ENCODE peak calls at places on chromosomes 3 and 15, in seven cellular contexts. R is GM12892, N is transverse colon, S is IMR-90, O is ovary, L is breast epithelium, J is uterus. D is an unnamed sample.

GRCh38 chr3:152192050-152192449 is 76.7 kb upstream of the MBNL1 start:
- DNase-seq in R (no peak), J (no peak), N (no peak), O (no peak), S (no peak), L (no peak), D (peak)

GRCh38 chr15:58873267-58873666 is 60.2 kb downstream of the SLTM start:
- DNase-seq in R (no peak), L (no peak), N (no peak), J (no peak), O (no peak), S (peak), D (no peak)

GRCh38 chr3:196227629-196228493 is 11.5 kb downstream of the SLC51A start:
- DNase-seq in L (no peak), N (no peak), J (no peak), S (no peak), O (peak), R (no peak), D (no peak)

GRCh38 chr15:38651328-38652038 is 86.9 kb upstream of the RASGRP1 start:
- DNase-seq in N (peak), O (no peak), L (no peak), J (no peak), R (no peak), S (no peak), D (no peak)

GRCh38 chr15:42954291-42954690 is 33.7 kb upstream of the TTBK2 start:
- DNase-seq in R (no peak), O (no peak), N (no peak), L (no peak), J (no peak), S (no peak), D (no peak)

GRCh38 chr3:11155341-11156025 is 1.2 kb downstream of the HRH1 start:
- DNase-seq in N (peak), R (no peak), J (peak), O (peak), L (peak), S (peak), D (peak)

GRCh38 chr3:45554001-45554691 is 40.4 kb upstream of the LIMD1 start:
- DNase-seq in N (peak), L (no peak), R (no peak), S (peak), J (peak), O (peak), D (peak)

GRCh38 chr3:73602171-73602570 is 22.6 kb downstream of the PDZRN3 start:
- DNase-seq in R (no peak), J (no peak), N (no peak), O (no peak), S (peak), L (no peak), D (no peak)

DNA sequence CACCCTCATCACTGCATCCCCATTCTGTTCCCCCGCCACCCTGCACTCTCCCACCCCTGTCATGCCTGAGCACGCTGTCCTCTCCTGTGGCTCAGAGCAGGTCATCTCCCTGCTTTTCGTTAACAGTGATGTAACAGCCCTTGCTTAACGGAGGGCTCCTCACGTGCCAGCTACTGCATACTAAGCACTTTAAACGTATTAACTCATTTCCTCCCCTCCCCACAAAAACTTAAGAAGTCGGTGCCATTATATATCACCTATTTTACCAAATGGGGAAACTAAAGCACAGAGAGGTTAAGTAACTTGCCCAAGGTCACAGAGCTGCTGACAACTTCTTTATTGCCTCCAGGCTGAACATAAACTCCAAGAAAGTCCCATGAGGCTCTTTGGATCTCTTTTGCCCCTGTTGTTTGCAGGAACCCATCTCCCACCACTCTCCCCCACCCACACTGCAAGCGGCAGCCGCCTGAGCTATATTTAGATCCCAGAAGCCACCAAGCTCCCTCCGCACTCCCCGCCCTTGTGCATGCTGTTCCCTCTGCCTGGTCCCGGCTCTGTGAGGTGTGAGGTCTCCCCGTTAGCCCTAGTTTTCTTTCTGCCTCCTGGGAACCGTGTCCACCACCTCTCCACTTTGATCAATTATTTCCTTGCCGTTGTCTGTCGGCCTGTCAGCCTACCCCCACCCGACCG is 752 bp upstream of the CSK start:
- DNase-seq in L (no peak), N (no peak), J (no peak), S (peak), R (no peak), O (no peak), D (peak)
- TF ChIP-seq POLR2A in L (no peak), N (no peak), J (no peak), S (no peak), R (peak), O (no peak), D (no peak)

GRCh38 chr3:106819445-106819844 is 557.8 kb upstream of the CCDC54 start:
- DNase-seq in R (no peak), N (no peak), S (no peak), O (no peak), J (no peak), L (no peak), D (no peak)
- TF ChIP-seq POLR2A in R (no peak), N (no peak), S (no peak), O (no peak), J (no peak), L (no peak), D (no peak)

DNA sequence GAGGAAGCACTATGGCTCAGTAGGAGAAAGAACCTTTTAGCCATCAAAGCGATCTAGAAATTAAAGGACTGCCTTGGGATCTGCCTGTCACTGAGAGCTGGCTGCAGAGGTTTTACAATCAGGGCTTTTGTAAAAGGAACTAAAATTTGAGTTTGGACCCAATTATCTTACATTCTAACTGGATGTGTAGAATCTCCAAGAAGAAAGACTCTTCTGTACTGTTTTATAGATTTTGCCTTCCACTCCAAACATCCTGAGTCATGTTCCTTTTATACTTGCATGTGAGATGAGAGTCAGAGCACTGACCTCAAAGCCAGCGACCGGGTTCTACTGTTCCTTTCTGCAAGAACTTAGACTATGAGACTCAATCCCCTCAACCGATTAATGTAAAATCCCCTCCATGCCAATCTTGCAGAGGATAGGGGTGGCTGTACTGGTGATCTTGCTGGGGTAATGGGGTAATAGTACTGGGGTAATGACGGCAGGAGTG is 412.2 kb upstream of the TPRG1 start:
- DNase-seq in O (no peak), S (no peak), L (no peak), R (no peak), J (no peak), N (no peak), D (no peak)
- TF ChIP-seq POLR2A in O (no peak), S (no peak), L (no peak), R (no peak), J (no peak), N (no peak), D (no peak)

GRCh38 chr15:40331637-40332036 is 8.1 kb downstream of the INAFM2 start:
- DNase-seq in S (no peak), J (no peak), O (no peak), R (no peak), N (no peak), L (no peak), D (no peak)

GRCh38 chr15:40332138-40332781 is 8.5 kb downstream of the CCDC9B start:
- DNase-seq in S (no peak), O (no peak), N (peak), R (no peak), L (no peak), J (no peak), D (no peak)

GRCh38 chr15:40334541-40334940 is 6.2 kb downstream of the CCDC9B start:
- DNase-seq in N (no peak), J (no peak), R (no peak), O (no peak), L (no peak), S (no peak), D (no peak)

GRCh38 chr15:40334941-40335795 is 5.6 kb downstream of the CCDC9B start:
- DNase-seq in N (peak), L (no peak), S (no peak), R (no peak), J (no peak), O (no peak), D (no peak)

DNA sequence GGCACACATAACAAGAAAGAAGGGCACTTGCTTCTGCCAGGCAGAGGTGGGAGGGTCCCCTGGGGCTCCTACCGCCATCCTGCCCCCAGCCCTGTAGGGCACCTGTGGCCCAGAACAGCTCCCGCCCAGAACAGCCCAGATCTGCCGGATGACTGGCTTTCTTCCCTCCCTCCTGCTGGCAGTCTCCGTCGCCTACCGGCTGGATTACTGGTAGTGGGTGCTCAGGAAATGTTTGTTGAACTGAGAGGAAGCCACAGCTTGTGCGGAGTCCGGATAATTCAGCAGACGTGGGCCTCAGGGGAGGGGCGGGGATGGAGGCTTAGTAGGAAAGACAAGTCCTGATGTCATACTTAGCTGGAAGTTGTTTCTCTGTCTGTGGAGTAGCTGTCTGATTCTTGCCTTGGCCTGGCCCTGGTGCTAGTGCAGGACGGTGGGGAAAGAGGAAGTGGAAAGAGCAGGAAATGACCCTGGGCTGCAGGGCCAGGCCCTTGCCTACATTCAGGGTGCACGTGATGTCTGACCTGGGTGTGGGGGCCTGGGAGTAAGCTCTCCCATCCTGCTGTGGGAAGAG is 6.7 kb downstream of the CCDC9B start:
- DNase-seq in J (peak), O (no peak), R (no peak), L (peak), S (peak), N (peak), D (no peak)
- TF ChIP-seq POLR2A in J (no peak), O (no peak), R (no peak), L (no peak), S (no peak), N (peak), D (no peak)

DNA sequence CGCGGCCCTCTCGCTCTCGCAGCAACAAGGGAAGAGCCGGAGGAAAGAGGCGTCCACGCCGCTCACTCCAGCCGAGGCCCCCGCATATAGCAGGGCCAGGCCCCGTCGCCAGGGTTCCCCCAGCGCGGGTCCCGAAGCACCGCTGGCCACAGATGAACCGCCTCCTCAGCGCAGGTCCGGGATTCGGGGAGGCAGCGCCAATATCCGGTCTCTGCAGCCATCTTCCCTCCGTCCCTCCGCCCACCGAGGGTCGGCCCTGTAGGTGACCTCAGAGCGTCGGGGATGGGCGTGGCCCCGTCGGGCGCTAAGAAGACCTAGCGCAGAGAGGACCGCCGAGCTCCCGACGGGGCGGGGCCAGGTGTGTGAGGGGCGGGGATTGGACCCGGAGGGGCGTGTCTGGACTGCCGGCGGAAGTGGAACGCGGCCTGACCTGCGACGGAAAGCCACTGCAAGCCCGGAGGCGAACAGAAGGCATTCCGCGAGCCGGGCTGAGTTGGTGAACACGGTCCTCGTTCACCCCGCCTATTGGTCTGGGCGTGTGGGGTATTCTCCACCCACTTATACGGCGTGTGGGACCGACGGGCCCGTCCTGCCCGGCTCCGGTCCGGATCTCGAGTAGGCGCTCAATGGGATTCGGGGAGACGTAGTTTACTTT is 26.8 kb upstream of the MTHFS start:
- DNase-seq in J (peak), S (peak), R (peak), O (peak), L (peak), N (peak), D (peak)
- TF ChIP-seq POLR2A in J (peak), S (peak), R (peak), O (peak), L (peak), N (peak), D (peak)

DNA sequence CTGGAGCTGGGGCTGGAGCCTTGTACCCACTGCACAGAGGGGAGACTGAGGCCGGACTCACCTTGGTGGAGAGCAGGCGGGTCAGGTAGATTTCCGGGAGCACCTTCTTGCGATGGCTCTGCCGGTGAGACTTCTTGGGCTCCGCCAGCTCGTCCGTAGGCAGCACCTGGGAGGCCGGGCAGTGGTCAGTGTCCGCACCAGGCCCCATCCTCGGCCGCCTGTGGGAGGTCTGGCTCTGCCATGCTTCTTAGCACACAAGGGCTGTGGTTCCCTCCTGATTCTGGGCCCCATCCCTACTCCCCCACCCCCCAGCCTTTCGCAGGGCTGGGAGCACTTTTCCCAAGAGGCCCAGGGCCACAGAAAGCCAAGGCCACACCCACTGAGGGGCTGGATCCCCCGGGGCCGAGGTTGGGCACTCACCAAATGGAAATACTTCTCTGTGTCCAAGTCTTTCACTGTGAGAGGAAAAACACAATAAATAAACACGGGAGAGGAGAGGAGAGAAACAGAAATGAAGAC is 17.4 kb downstream of the H1-8 start:
- DNase-seq in R (no peak), J (peak), S (peak), N (no peak), O (peak), L (no peak), D (no peak)
- TF ChIP-seq POLR2A in R (no peak), J (no peak), S (no peak), N (no peak), O (no peak), L (no peak), D (no peak)